ENCODE peak calls at places on chromosomes 7 and 10, in nine cellular contexts. One of them, this sample, is unnamed.

GRCh38 chr7:156504687-156505545 is 135.7 kb upstream of the RNF32 start:
- DNase-seq in OCI-M1: no peak
- DNase-seq in vagina: no peak
- DNase-seq in mammary epithelial cell: no peak
- DNase-seq in NCI-H2107: no peak
- DNase-seq in progenitor cell of endocrine pancreas: no peak
- DNase-seq in fibroblast of the conjunctiva: no peak
- DNase-seq in OCI-LY7: no peak
- DNase-seq in HL-60: no peak
- DNase-seq in this sample: no peak

GRCh38 chr10:32000937-32001336 is 55.3 kb downstream of the KIF5B start:
- DNase-seq in OCI-M1: no peak
- DNase-seq in vagina: no peak
- DNase-seq in mammary epithelial cell: no peak
- DNase-seq in NCI-H2107: no peak
- DNase-seq in progenitor cell of endocrine pancreas: no peak
- DNase-seq in fibroblast of the conjunctiva: no peak
- DNase-seq in OCI-LY7: no peak
- DNase-seq in HL-60: no peak
- DNase-seq in this sample: no peak

GRCh38 chr10:70358446-70358845 is 24.0 kb downstream of the LRRC20 start:
- DNase-seq in OCI-M1: no peak
- DNase-seq in vagina: no peak
- DNase-seq in mammary epithelial cell: no peak
- DNase-seq in NCI-H2107: no peak
- DNase-seq in progenitor cell of endocrine pancreas: no peak
- DNase-seq in fibroblast of the conjunctiva: no peak
- DNase-seq in OCI-LY7: no peak
- DNase-seq in HL-60: no peak
- DNase-seq in this sample: no peak

GRCh38 chr7:4725014-4725951 is 43.2 kb downstream of the FOXK1 start:
- DNase-seq in OCI-M1: no peak
- DNase-seq in vagina: no peak
- DNase-seq in mammary epithelial cell: peak; percentile 81
- DNase-seq in NCI-H2107: peak; percentile 46
- DNase-seq in progenitor cell of endocrine pancreas: no peak
- DNase-seq in fibroblast of the conjunctiva: peak; percentile 80
- DNase-seq in OCI-LY7: no peak
- DNase-seq in HL-60: no peak
- DNase-seq in this sample: peak; percentile 82

GRCh38 chr10:60853107-60853506 is 74.8 kb downstream of the CDK1 start:
- DNase-seq in OCI-M1: no peak
- DNase-seq in vagina: no peak
- DNase-seq in mammary epithelial cell: no peak
- DNase-seq in NCI-H2107: no peak
- DNase-seq in progenitor cell of endocrine pancreas: no peak
- DNase-seq in fibroblast of the conjunctiva: no peak
- DNase-seq in OCI-LY7: no peak
- DNase-seq in HL-60: no peak
- DNase-seq in this sample: no peak

GRCh38 chr10:124715479-124715878 is 28.7 kb downstream of the FAM53B start:
- DNase-seq in OCI-M1: no peak
- DNase-seq in vagina: no peak
- DNase-seq in mammary epithelial cell: no peak
- DNase-seq in NCI-H2107: no peak
- DNase-seq in progenitor cell of endocrine pancreas: no peak
- DNase-seq in fibroblast of the conjunctiva: no peak
- DNase-seq in OCI-LY7: no peak
- DNase-seq in HL-60: no peak
- DNase-seq in this sample: no peak

GRCh38 chr7:46576950-46577349 is 655.9 kb upstream of the IGFBP3 start:
- DNase-seq in OCI-M1: no peak
- DNase-seq in vagina: no peak
- DNase-seq in mammary epithelial cell: no peak
- DNase-seq in NCI-H2107: no peak
- DNase-seq in progenitor cell of endocrine pancreas: no peak
- DNase-seq in fibroblast of the conjunctiva: no peak
- DNase-seq in OCI-LY7: no peak
- DNase-seq in HL-60: no peak
- DNase-seq in this sample: no peak

GRCh38 chr7:69187824-69188335 is 410.4 kb upstream of the AUTS2 start:
- DNase-seq in OCI-M1: no peak
- DNase-seq in vagina: no peak
- DNase-seq in mammary epithelial cell: no peak
- DNase-seq in NCI-H2107: no peak
- DNase-seq in progenitor cell of endocrine pancreas: no peak
- DNase-seq in fibroblast of the conjunctiva: no peak
- DNase-seq in OCI-LY7: no peak
- DNase-seq in HL-60: no peak
- DNase-seq in this sample: no peak

GRCh38 chr7:151742713-151743480 is 134.0 kb downstream of the PRKAG2 start:
- DNase-seq in OCI-M1: no peak
- DNase-seq in vagina: no peak
- DNase-seq in mammary epithelial cell: no peak
- DNase-seq in NCI-H2107: no peak
- DNase-seq in progenitor cell of endocrine pancreas: no peak
- DNase-seq in fibroblast of the conjunctiva: no peak
- DNase-seq in OCI-LY7: no peak
- DNase-seq in HL-60: no peak
- DNase-seq in this sample: no peak

GRCh38 chr10:105950410-105950809 is 1214.1 kb downstream of the SORCS1 start:
- DNase-seq in OCI-M1: peak; percentile 77
- DNase-seq in vagina: no peak
- DNase-seq in mammary epithelial cell: peak; percentile 25
- DNase-seq in NCI-H2107: no peak
- DNase-seq in progenitor cell of endocrine pancreas: peak; percentile 14
- DNase-seq in fibroblast of the conjunctiva: peak; percentile 47
- DNase-seq in OCI-LY7: peak; percentile 60
- DNase-seq in HL-60: peak; percentile 23
- DNase-seq in this sample: peak; percentile 49

GRCh38 chr10:14540611-14541010 is 209.9 kb upstream of the FRMD4A start:
- DNase-seq in OCI-M1: no peak
- DNase-seq in vagina: no peak
- DNase-seq in mammary epithelial cell: no peak
- DNase-seq in NCI-H2107: no peak
- DNase-seq in progenitor cell of endocrine pancreas: no peak
- DNase-seq in fibroblast of the conjunctiva: no peak
- DNase-seq in OCI-LY7: no peak
- DNase-seq in HL-60: no peak
- DNase-seq in this sample: no peak

GRCh38 chr10:5684971-5685763 is 529 bp downstream of the TASOR2 start:
- DNase-seq in OCI-M1: peak; percentile 87
- DNase-seq in vagina: no peak
- DNase-seq in mammary epithelial cell: peak; percentile 71
- DNase-seq in NCI-H2107: no peak
- DNase-seq in progenitor cell of endocrine pancreas: peak; percentile 31
- DNase-seq in fibroblast of the conjunctiva: peak; percentile 42
- DNase-seq in OCI-LY7: peak; percentile 82
- DNase-seq in HL-60: peak; percentile 49
- DNase-seq in this sample: peak; percentile 75

GRCh38 chr10:100516847-100517246 is 2.8 kb downstream of the SEC31B start:
- DNase-seq in OCI-M1: peak; percentile 47
- DNase-seq in vagina: no peak
- DNase-seq in mammary epithelial cell: no peak
- DNase-seq in NCI-H2107: no peak
- DNase-seq in progenitor cell of endocrine pancreas: no peak
- DNase-seq in fibroblast of the conjunctiva: no peak
- DNase-seq in OCI-LY7: no peak
- DNase-seq in HL-60: no peak
- DNase-seq in this sample: peak; percentile 31

GRCh38 chr7:23277359-23277989 is 21.7 kb upstream of the MALSU1 start:
- DNase-seq in OCI-M1: peak; percentile 82
- DNase-seq in vagina: no peak
- DNase-seq in mammary epithelial cell: peak; percentile 55
- DNase-seq in NCI-H2107: peak; percentile 13
- DNase-seq in progenitor cell of endocrine pancreas: peak; percentile 15
- DNase-seq in fibroblast of the conjunctiva: peak; percentile 65
- DNase-seq in OCI-LY7: peak; percentile 82
- DNase-seq in HL-60: peak; percentile 76
- DNase-seq in this sample: peak; percentile 94

GRCh38 chr7:135976312-135977019 is 693 bp downstream of the MTPN start:
- DNase-seq in OCI-M1: peak; percentile 41
- DNase-seq in vagina: no peak
- DNase-seq in mammary epithelial cell: peak; percentile 44
- DNase-seq in NCI-H2107: no peak
- DNase-seq in progenitor cell of endocrine pancreas: no peak
- DNase-seq in fibroblast of the conjunctiva: no peak
- DNase-seq in OCI-LY7: peak; percentile 64
- DNase-seq in HL-60: peak; percentile 11
- DNase-seq in this sample: no peak

GRCh38 chr10:127996586-127996985 is 89.7 kb downstream of the PTPRE start:
- DNase-seq in OCI-M1: no peak
- DNase-seq in vagina: no peak
- DNase-seq in mammary epithelial cell: no peak
- DNase-seq in NCI-H2107: no peak
- DNase-seq in progenitor cell of endocrine pancreas: no peak
- DNase-seq in fibroblast of the conjunctiva: no peak
- DNase-seq in OCI-LY7: no peak
- DNase-seq in HL-60: no peak
- DNase-seq in this sample: no peak

GRCh38 chr10:123166618-123167017 is 12.4 kb downstream of the BUB3 start:
- DNase-seq in OCI-M1: no peak
- DNase-seq in vagina: no peak
- DNase-seq in mammary epithelial cell: no peak
- DNase-seq in NCI-H2107: no peak
- DNase-seq in progenitor cell of endocrine pancreas: no peak
- DNase-seq in fibroblast of the conjunctiva: no peak
- DNase-seq in OCI-LY7: no peak
- DNase-seq in HL-60: no peak
- DNase-seq in this sample: no peak

GRCh38 chr7:107999814-108000560 is 3.0 kb downstream of the LAMB1 start:
- DNase-seq in OCI-M1: no peak
- DNase-seq in vagina: no peak
- DNase-seq in mammary epithelial cell: peak; percentile 42
- DNase-seq in NCI-H2107: no peak
- DNase-seq in progenitor cell of endocrine pancreas: no peak
- DNase-seq in fibroblast of the conjunctiva: no peak
- DNase-seq in OCI-LY7: no peak
- DNase-seq in HL-60: no peak
- DNase-seq in this sample: no peak

GRCh38 chr10:36114913-36115312 is 472.8 kb upstream of the FZD8 start:
- DNase-seq in OCI-M1: no peak
- DNase-seq in vagina: no peak
- DNase-seq in mammary epithelial cell: no peak
- DNase-seq in NCI-H2107: no peak
- DNase-seq in progenitor cell of endocrine pancreas: no peak
- DNase-seq in fibroblast of the conjunctiva: no peak
- DNase-seq in OCI-LY7: no peak
- DNase-seq in HL-60: no peak
- DNase-seq in this sample: no peak

GRCh38 chr7:102279537-102280400 is 6.9 kb upstream of the SH2B2 start:
- DNase-seq in OCI-M1: peak; percentile 62
- DNase-seq in vagina: no peak
- DNase-seq in mammary epithelial cell: peak; percentile 15
- DNase-seq in NCI-H2107: peak; percentile 35
- DNase-seq in progenitor cell of endocrine pancreas: peak; percentile 64
- DNase-seq in fibroblast of the conjunctiva: peak; percentile 33
- DNase-seq in OCI-LY7: peak; percentile 88
- DNase-seq in HL-60: peak; percentile 79
- DNase-seq in this sample: peak; percentile 92

GRCh38 chr7:44073664-44074348 is 8.4 kb upstream of the PGAM2 start:
- DNase-seq in OCI-M1: no peak
- DNase-seq in vagina: no peak
- DNase-seq in mammary epithelial cell: peak; percentile 28
- DNase-seq in NCI-H2107: no peak
- DNase-seq in progenitor cell of endocrine pancreas: no peak
- DNase-seq in fibroblast of the conjunctiva: no peak
- DNase-seq in OCI-LY7: no peak
- DNase-seq in HL-60: peak; percentile 89
- DNase-seq in this sample: peak; percentile 85

GRCh38 chr7:45564485-45564884 is 9.7 kb upstream of the ADCY1 start:
- DNase-seq in OCI-M1: no peak
- DNase-seq in vagina: no peak
- DNase-seq in mammary epithelial cell: no peak
- DNase-seq in NCI-H2107: no peak
- DNase-seq in progenitor cell of endocrine pancreas: no peak
- DNase-seq in fibroblast of the conjunctiva: no peak
- DNase-seq in OCI-LY7: no peak
- DNase-seq in HL-60: no peak
- DNase-seq in this sample: no peak

GRCh38 chr10:52818019-52818418 is 45.4 kb upstream of the MBL2 start:
- DNase-seq in OCI-M1: peak; percentile 85
- DNase-seq in vagina: no peak
- DNase-seq in mammary epithelial cell: peak; percentile 79
- DNase-seq in NCI-H2107: no peak
- DNase-seq in progenitor cell of endocrine pancreas: no peak
- DNase-seq in fibroblast of the conjunctiva: peak; percentile 2
- DNase-seq in OCI-LY7: peak; percentile 80
- DNase-seq in HL-60: peak; percentile 1
- DNase-seq in this sample: peak; percentile 66

GRCh38 chr10:43943119-43943824 is 294.6 kb upstream of the ZNF32 start:
- DNase-seq in OCI-M1: no peak
- DNase-seq in vagina: peak; percentile 47
- DNase-seq in mammary epithelial cell: no peak
- DNase-seq in NCI-H2107: no peak
- DNase-seq in progenitor cell of endocrine pancreas: no peak
- DNase-seq in fibroblast of the conjunctiva: no peak
- DNase-seq in OCI-LY7: peak; percentile 37
- DNase-seq in HL-60: no peak
- DNase-seq in this sample: no peak

GRCh38 chr7:26346611-26347200 is 55.0 kb downstream of the SNX10 start:
- DNase-seq in OCI-M1: no peak
- DNase-seq in vagina: no peak
- DNase-seq in mammary epithelial cell: peak; percentile 94
- DNase-seq in NCI-H2107: no peak
- DNase-seq in progenitor cell of endocrine pancreas: no peak
- DNase-seq in fibroblast of the conjunctiva: no peak
- DNase-seq in OCI-LY7: no peak
- DNase-seq in HL-60: no peak
- DNase-seq in this sample: no peak

GRCh38 chr10:13449296-13449695 is 79.5 kb downstream of the BEND7 start:
- DNase-seq in OCI-M1: no peak
- DNase-seq in vagina: no peak
- DNase-seq in mammary epithelial cell: peak; percentile 58
- DNase-seq in NCI-H2107: no peak
- DNase-seq in progenitor cell of endocrine pancreas: no peak
- DNase-seq in fibroblast of the conjunctiva: no peak
- DNase-seq in OCI-LY7: no peak
- DNase-seq in HL-60: no peak
- DNase-seq in this sample: no peak

GRCh38 chr7:159026271-159027047 is 118.2 kb downstream of the VIPR2 start:
- DNase-seq in OCI-M1: no peak
- DNase-seq in vagina: peak; percentile 76
- DNase-seq in mammary epithelial cell: no peak
- DNase-seq in NCI-H2107: no peak
- DNase-seq in progenitor cell of endocrine pancreas: peak; percentile 8
- DNase-seq in fibroblast of the conjunctiva: no peak
- DNase-seq in OCI-LY7: no peak
- DNase-seq in HL-60: no peak
- DNase-seq in this sample: no peak

GRCh38 chr7:142039231-142039630 is 43.6 kb downstream of the MGAM start:
- DNase-seq in OCI-M1: no peak
- DNase-seq in vagina: no peak
- DNase-seq in mammary epithelial cell: no peak
- DNase-seq in NCI-H2107: no peak
- DNase-seq in progenitor cell of endocrine pancreas: no peak
- DNase-seq in fibroblast of the conjunctiva: no peak
- DNase-seq in OCI-LY7: no peak
- DNase-seq in HL-60: no peak
- DNase-seq in this sample: no peak

GRCh38 chr10:101031796-101032636 is 982 bp downstream of the SFXN3 start:
- DNase-seq in OCI-M1: peak; percentile 78
- DNase-seq in vagina: no peak
- DNase-seq in mammary epithelial cell: no peak
- DNase-seq in NCI-H2107: no peak
- DNase-seq in progenitor cell of endocrine pancreas: no peak
- DNase-seq in fibroblast of the conjunctiva: no peak
- DNase-seq in OCI-LY7: no peak
- DNase-seq in HL-60: peak; percentile 63
- DNase-seq in this sample: peak; percentile 81

GRCh38 chr7:50687575-50688261 is 95.0 kb downstream of the GRB10 start:
- DNase-seq in OCI-M1: no peak
- DNase-seq in vagina: no peak
- DNase-seq in mammary epithelial cell: no peak
- DNase-seq in NCI-H2107: no peak
- DNase-seq in progenitor cell of endocrine pancreas: no peak
- DNase-seq in fibroblast of the conjunctiva: peak; percentile 77
- DNase-seq in OCI-LY7: no peak
- DNase-seq in HL-60: no peak
- DNase-seq in this sample: no peak

GRCh38 chr7:70738080-70738479 is 393.9 kb upstream of the GALNT17 start:
- DNase-seq in OCI-M1: no peak
- DNase-seq in vagina: no peak
- DNase-seq in mammary epithelial cell: peak; percentile 75
- DNase-seq in NCI-H2107: no peak
- DNase-seq in progenitor cell of endocrine pancreas: no peak
- DNase-seq in fibroblast of the conjunctiva: no peak
- DNase-seq in OCI-LY7: no peak
- DNase-seq in HL-60: no peak
- DNase-seq in this sample: no peak

This sample was measured in NB4.